ENCODE peak calls at places on chromosomes 11 and 22, in ten cellular contexts. One of them, this sample, is unnamed. For H3K4me1, the result is how much of the 10 kb centered on the place peaks cover.

GRCh38 chr11:115054541-115055538 is 376.5 kb downstream of the NXPE2 start:
- DNase-seq in hepatocyte: no peak
- DNase-seq in neural progenitor cell: no peak
- DNase-seq in PC-9: no peak
- DNase-seq in GM23248: peak
- DNase-seq in GM23338: no peak
- DNase-seq in PC-3: no peak
- DNase-seq in mammary epithelial cell: peak
- DNase-seq in K562: no peak
- DNase-seq in MM.1S: no peak
- DNase-seq in this sample: no peak

GRCh38 chr11:120776683-120777010 is 247.3 kb upstream of the TBCEL start:
- DNase-seq in hepatocyte: no peak
- DNase-seq in neural progenitor cell: no peak
- DNase-seq in PC-9: no peak
- DNase-seq in GM23248: no peak
- DNase-seq in GM23338: no peak
- DNase-seq in PC-3: no peak
- DNase-seq in mammary epithelial cell: no peak
- DNase-seq in K562: no peak
- DNase-seq in MM.1S: no peak
- DNase-seq in this sample: no peak

GRCh38 chr11:119993732-119994131 is 144.2 kb downstream of the TRIM29 start:
- DNase-seq in hepatocyte: no peak
- DNase-seq in neural progenitor cell: no peak
- DNase-seq in PC-9: no peak
- DNase-seq in GM23248: no peak
- DNase-seq in GM23338: peak
- DNase-seq in PC-3: no peak
- DNase-seq in mammary epithelial cell: peak
- DNase-seq in K562: no peak
- DNase-seq in MM.1S: no peak
- DNase-seq in this sample: no peak

GRCh38 chr11:130278151-130278550 is 36.6 kb downstream of the ZBTB44 start:
- DNase-seq in hepatocyte: no peak
- DNase-seq in neural progenitor cell: no peak
- DNase-seq in PC-9: peak
- DNase-seq in GM23248: no peak
- DNase-seq in GM23338: no peak
- DNase-seq in PC-3: no peak
- DNase-seq in mammary epithelial cell: no peak
- DNase-seq in K562: no peak
- DNase-seq in MM.1S: no peak
- DNase-seq in this sample: no peak

GRCh38 chr11:94304559-94304958 is at the start of gene IZUMO1R:
- DNase-seq in hepatocyte: no peak
- DNase-seq in neural progenitor cell: no peak
- DNase-seq in PC-9: no peak
- DNase-seq in GM23248: no peak
- DNase-seq in GM23338: no peak
- DNase-seq in PC-3: no peak
- DNase-seq in mammary epithelial cell: no peak
- DNase-seq in K562: no peak
- DNase-seq in MM.1S: no peak
- DNase-seq in this sample: no peak

GRCh38 chr11:45771942-45772522 is 32.9 kb upstream of the SLC35C1 start:
- DNase-seq in hepatocyte: peak
- DNase-seq in neural progenitor cell: peak
- DNase-seq in PC-9: peak
- DNase-seq in GM23248: peak
- DNase-seq in GM23338: peak
- DNase-seq in PC-3: peak
- DNase-seq in mammary epithelial cell: peak
- DNase-seq in K562: peak
- DNase-seq in MM.1S: peak
- DNase-seq in this sample: no peak

GRCh38 chr11:45410391-45411215 is 124.5 kb upstream of the SYT13 start:
- DNase-seq in hepatocyte: no peak
- DNase-seq in neural progenitor cell: peak
- DNase-seq in PC-9: no peak
- DNase-seq in GM23248: no peak
- DNase-seq in GM23338: peak
- DNase-seq in PC-3: no peak
- DNase-seq in mammary epithelial cell: no peak
- DNase-seq in K562: no peak
- DNase-seq in MM.1S: no peak
- DNase-seq in this sample: no peak

GRCh38 chr11:21514298-21514697 is 678.6 kb upstream of the ANO5 start:
- DNase-seq in hepatocyte: peak
- DNase-seq in neural progenitor cell: peak
- DNase-seq in PC-9: no peak
- DNase-seq in GM23248: peak
- DNase-seq in GM23338: peak
- DNase-seq in PC-3: peak
- DNase-seq in mammary epithelial cell: no peak
- DNase-seq in K562: no peak
- DNase-seq in MM.1S: peak
- DNase-seq in this sample: no peak

GRCh38 chr11:70077411-70078094 is 564 bp upstream of the ANO1 start:
- DNase-seq in hepatocyte: no peak
- DNase-seq in neural progenitor cell: no peak
- DNase-seq in PC-9: no peak
- DNase-seq in GM23248: no peak
- DNase-seq in GM23338: peak
- DNase-seq in PC-3: peak
- DNase-seq in mammary epithelial cell: no peak
- DNase-seq in K562: no peak
- DNase-seq in MM.1S: no peak
- DNase-seq in this sample: no peak

GRCh38 chr11:70080763-70081162 is 2.6 kb downstream of the ANO1 start:
- DNase-seq in hepatocyte: peak
- DNase-seq in neural progenitor cell: no peak
- DNase-seq in PC-9: peak
- DNase-seq in GM23248: peak
- DNase-seq in GM23338: no peak
- DNase-seq in PC-3: peak
- DNase-seq in mammary epithelial cell: peak
- DNase-seq in K562: peak
- DNase-seq in MM.1S: no peak
- DNase-seq in this sample: peak

GRCh38 chr11:70078095-70078795 is at the start of gene ANO1:
- DNase-seq in hepatocyte: peak
- DNase-seq in neural progenitor cell: peak
- DNase-seq in PC-9: no peak
- DNase-seq in GM23248: peak
- DNase-seq in GM23338: peak
- DNase-seq in PC-3: peak
- DNase-seq in mammary epithelial cell: no peak
- DNase-seq in K562: peak
- DNase-seq in MM.1S: no peak
- DNase-seq in this sample: no peak

GRCh38 chr11:70079691-70080090 is 1.6 kb downstream of the ANO1 start:
- DNase-seq in hepatocyte: no peak
- DNase-seq in neural progenitor cell: no peak
- DNase-seq in PC-9: peak
- DNase-seq in GM23248: no peak
- DNase-seq in GM23338: no peak
- DNase-seq in PC-3: peak
- DNase-seq in mammary epithelial cell: peak
- DNase-seq in K562: no peak
- DNase-seq in MM.1S: no peak
- DNase-seq in this sample: no peak

DNA sequence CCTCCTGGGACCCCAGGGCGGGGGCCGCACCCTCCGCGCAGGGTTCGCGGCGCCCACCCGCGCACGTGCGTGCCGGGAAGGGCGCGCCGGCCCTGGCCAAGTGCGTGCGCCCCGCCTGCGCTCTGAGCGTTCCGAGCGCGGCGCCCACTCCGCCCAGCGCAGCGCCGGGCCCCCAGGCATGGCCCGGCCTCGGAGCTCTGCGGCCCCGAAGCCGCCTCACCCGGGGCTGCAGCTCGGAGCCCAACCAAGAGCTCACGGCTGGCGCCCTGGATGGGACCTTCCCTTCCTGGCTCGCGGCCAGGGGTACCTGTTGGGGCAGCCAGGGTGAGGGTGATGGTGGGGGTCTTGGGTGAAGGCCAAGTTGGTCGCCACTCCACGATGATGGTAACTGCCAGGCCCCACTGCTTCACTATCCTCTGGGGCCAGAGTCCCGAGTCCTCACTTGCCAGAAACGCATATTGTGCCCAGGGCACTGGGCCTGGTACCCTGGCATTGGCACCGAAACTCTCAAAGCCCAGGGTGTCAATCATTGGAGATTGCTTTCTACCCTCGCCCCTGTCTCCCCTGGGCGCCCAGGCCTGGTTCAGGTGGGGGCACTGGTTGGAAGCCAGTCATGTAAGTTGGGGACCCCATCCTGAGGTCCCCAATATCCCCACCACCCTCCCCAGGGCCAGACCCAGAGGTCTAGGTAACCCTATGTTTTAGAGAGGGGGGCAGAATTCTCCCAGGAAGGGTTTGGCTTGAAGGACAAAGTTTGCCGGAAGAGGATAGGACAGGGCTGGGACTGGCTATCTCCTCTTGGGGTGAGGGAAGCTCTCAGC is 889 bp downstream of the ANO1 start:
- DNase-seq in hepatocyte: no peak
- DNase-seq in neural progenitor cell: peak
- DNase-seq in PC-9: no peak
- DNase-seq in GM23248: no peak
- DNase-seq in GM23338: peak
- DNase-seq in PC-3: peak
- DNase-seq in mammary epithelial cell: no peak
- DNase-seq in K562: no peak
- DNase-seq in MM.1S: no peak
- DNase-seq in this sample: no peak
- H3K4me2 ChIP-seq in hepatocyte: peak
- H3K4me2 ChIP-seq in neural progenitor cell: peak
- H3K4me2 ChIP-seq in PC-9: peak
- H3K4me2 ChIP-seq in GM23248: no peak
- H3K4me2 ChIP-seq in GM23338: peak
- H3K4me2 ChIP-seq in PC-3: peak
- H3K4me2 ChIP-seq in mammary epithelial cell: peak
- H3K4me2 ChIP-seq in K562: no peak
- H3K4me2 ChIP-seq in MM.1S: no peak
- H3K4me2 ChIP-seq in this sample: peak

DNA sequence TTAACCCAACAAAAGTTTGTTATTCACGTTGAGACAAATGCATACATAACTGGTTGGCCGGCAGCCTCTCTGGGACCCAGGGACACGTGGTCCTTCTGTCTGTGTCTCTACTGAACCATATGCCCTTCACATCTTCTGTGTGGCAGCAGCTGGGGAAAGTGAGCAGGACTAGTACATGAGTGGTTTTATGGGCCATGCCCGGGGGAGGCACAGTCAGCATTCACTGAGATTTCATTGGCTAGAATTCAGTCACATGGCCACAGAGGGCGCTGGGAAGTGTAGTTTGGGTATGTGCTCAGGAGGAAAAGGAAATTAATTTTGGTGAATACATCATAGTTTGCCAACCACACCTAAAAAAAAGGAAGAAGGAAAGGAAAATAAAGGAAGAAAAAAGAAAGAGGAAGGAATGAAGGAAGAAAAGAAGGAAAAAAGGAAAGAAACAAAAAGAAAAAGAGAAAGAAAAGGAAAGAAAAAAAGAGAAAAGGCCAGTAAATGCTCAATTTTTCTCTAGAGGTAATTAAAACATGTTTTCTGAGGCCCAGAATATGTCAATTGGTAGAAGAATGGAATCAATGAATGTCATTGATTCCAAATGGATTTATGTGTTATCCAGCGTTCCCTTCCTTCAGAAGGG is 55.9 kb upstream of the KIRREL3 start:
- DNase-seq in hepatocyte: no peak
- DNase-seq in neural progenitor cell: no peak
- DNase-seq in PC-9: no peak
- DNase-seq in GM23248: peak
- DNase-seq in GM23338: no peak
- DNase-seq in PC-3: no peak
- DNase-seq in mammary epithelial cell: peak
- DNase-seq in K562: peak
- DNase-seq in MM.1S: no peak
- DNase-seq in this sample: no peak
- H3K4me1 ChIP-seq in hepatocyte: under half
- H3K4me1 ChIP-seq in neural progenitor cell: under half
- H3K4me1 ChIP-seq in PC-9: under half
- H3K4me1 ChIP-seq in GM23248: under half
- H3K4me1 ChIP-seq in GM23338: under half
- H3K4me1 ChIP-seq in PC-3: under half
- H3K4me1 ChIP-seq in mammary epithelial cell: under half
- H3K4me1 ChIP-seq in K562: under half
- H3K4me1 ChIP-seq in MM.1S: under half
- H3K4me1 ChIP-seq in this sample: under half

DNA sequence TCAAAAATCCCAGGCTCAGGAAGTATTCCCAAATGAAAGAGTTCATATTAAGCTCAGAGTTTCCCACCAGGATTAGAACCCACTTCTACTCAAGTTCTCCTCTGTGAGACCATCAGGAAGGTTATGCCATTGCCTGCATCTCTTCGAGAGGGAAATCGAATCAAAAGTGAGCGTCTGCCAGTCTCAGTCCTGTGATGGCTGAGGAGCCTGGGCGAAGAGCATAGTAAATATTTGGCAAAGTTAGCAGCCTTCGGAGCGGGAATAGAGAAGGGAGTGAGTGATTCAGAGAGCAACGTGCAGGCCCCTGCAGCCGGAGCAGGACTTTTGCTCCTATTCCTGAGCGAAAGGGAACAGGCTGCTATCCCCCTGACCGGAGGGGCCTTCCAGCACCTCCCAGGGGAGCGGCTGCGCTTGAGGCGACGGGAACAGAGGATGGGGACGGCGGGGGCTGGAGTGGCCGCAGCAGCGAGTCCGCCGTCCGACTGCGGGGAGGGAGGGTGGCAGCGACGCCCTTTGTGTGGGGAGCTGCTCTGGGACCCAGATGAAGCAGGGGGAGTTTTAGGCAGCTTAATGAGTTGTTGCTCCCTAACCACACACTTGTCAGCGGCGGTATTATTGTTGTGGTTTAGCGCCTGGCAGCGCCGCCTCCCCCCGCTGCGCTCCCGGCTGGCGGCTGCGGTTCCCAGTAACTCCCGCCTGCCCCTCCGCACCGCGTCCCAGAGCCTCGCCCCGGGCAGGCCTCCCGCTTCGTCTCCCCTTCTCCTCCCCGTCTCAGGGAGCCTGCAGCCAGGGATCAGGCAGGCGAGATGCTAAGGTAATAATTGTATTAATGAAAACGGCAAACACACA is 21.7 kb upstream of the NRGN start:
- DNase-seq in hepatocyte: peak
- DNase-seq in neural progenitor cell: peak
- DNase-seq in PC-9: no peak
- DNase-seq in GM23248: peak
- DNase-seq in GM23338: peak
- DNase-seq in PC-3: peak
- DNase-seq in mammary epithelial cell: peak
- DNase-seq in K562: no peak
- DNase-seq in MM.1S: peak
- DNase-seq in this sample: no peak
- TF ChIP-seq EZH2 in hepatocyte: peak
- TF ChIP-seq EZH2 in neural progenitor cell: no peak
- TF ChIP-seq EZH2 in PC-9: no peak
- TF ChIP-seq EZH2 in GM23248: peak
- TF ChIP-seq EZH2 in GM23338: peak
- TF ChIP-seq EZH2 in PC-3: no peak
- TF ChIP-seq EZH2 in mammary epithelial cell: no peak
- TF ChIP-seq EZH2 in K562: no peak
- TF ChIP-seq EZH2 in MM.1S: no peak
- TF ChIP-seq EZH2 in this sample: peak

DNA sequence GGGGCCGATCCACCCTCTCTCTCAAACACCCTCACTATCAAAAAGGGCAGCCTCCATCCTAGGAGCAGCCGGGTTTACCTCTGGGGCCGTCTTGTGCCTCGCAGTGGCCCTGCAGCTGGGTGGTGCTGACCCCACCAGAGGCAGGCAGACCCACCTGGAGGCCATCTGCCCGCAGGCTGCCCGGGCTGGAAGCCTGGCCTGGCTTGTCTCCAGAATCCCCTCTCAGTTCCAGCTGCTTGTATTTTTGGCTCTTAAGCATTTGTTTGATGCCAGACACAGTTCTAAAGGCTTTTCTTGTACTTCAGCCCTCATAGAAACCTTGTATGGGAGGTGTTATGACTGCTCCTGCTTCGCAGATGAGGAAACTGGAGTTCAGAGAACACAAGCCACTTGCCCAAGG is 4.2 kb upstream of the NFAM1 start:
- DNase-seq in hepatocyte: no peak
- DNase-seq in neural progenitor cell: no peak
- DNase-seq in PC-9: no peak
- DNase-seq in GM23248: no peak
- DNase-seq in GM23338: no peak
- DNase-seq in PC-3: no peak
- DNase-seq in mammary epithelial cell: no peak
- DNase-seq in K562: no peak
- DNase-seq in MM.1S: no peak
- DNase-seq in this sample: no peak
- H3K4me2 ChIP-seq in hepatocyte: no peak
- H3K4me2 ChIP-seq in neural progenitor cell: no peak
- H3K4me2 ChIP-seq in PC-9: no peak
- H3K4me2 ChIP-seq in GM23248: no peak
- H3K4me2 ChIP-seq in GM23338: no peak
- H3K4me2 ChIP-seq in PC-3: no peak
- H3K4me2 ChIP-seq in mammary epithelial cell: no peak
- H3K4me2 ChIP-seq in K562: no peak
- H3K4me2 ChIP-seq in MM.1S: no peak
- H3K4me2 ChIP-seq in this sample: no peak